ENCODE peak calls at places on chromosomes 13 and 19, in eight cellular contexts. C, W, B, M, R, H, U and F are unnamed samples.

GRCh38 chr13:100154835-100155463 is 66.1 kb downstream of the PCCA start:
- DNase-seq in C (no peak), W (no peak), B (no peak), M (no peak), R (no peak), H (no peak), U (no peak), F (no peak)

GRCh38 chr13:78712866-78713265 is 53.9 kb upstream of the OBI1 start:
- DNase-seq in C (no peak), W (no peak), B (no peak), M (no peak), R (no peak), H (no peak), U (no peak), F (no peak)

GRCh38 chr13:105177265-105177900 is 1358.1 kb downstream of the EFNB2 start:
- DNase-seq in C (no peak), W (no peak), B (no peak), M (no peak), R (no peak), H (no peak), U (no peak), F (no peak)

GRCh38 chr13:48909088-48909389 is 66.7 kb upstream of the FNDC3A start:
- DNase-seq in C (no peak), W (no peak), B (no peak), M (no peak), R (peak), H (no peak), U (no peak), F (no peak)

GRCh38 chr13:51003642-51004041 is 94.1 kb downstream of the RNASEH2B start:
- DNase-seq in C (no peak), W (no peak), B (no peak), M (no peak), R (no peak), H (no peak), U (peak), F (no peak)

GRCh38 chr19:18948075-18948975 is 7.3 kb upstream of the HOMER3 start:
- DNase-seq in C (no peak), W (no peak), B (no peak), M (no peak), R (no peak), H (no peak), U (no peak), F (no peak)

GRCh38 chr13:42660367-42660965 is 86.5 kb downstream of the TNFSF11 start:
- DNase-seq in C (no peak), W (no peak), B (peak), M (no peak), R (no peak), H (no peak), U (no peak), F (no peak)

GRCh38 chr19:3505598-3506383 is at the start of gene FZR1:
- DNase-seq in C (peak), W (peak), B (peak), M (peak), R (peak), H (peak), U (peak), F (peak)

GRCh38 chr13:93174260-93174659 is 52.3 kb upstream of the GPC6 start:
- DNase-seq in C (no peak), W (no peak), B (no peak), M (no peak), R (no peak), H (no peak), U (no peak), F (no peak)

GRCh38 chr19:40305403-40305802 is 20.3 kb upstream of the AKT2 start:
- DNase-seq in C (peak), W (peak), B (peak), M (no peak), R (peak), H (peak), U (no peak), F (peak)

GRCh38 chr13:46667687-46668281 is 114.8 kb downstream of the LRCH1 start:
- DNase-seq in C (no peak), W (no peak), B (no peak), M (no peak), R (no peak), H (no peak), U (no peak), F (peak)

GRCh38 chr13:33859691-33860303 is 41.8 kb downstream of the RFC3 start:
- DNase-seq in C (no peak), W (no peak), B (no peak), M (no peak), R (no peak), H (no peak), U (no peak), F (peak)

GRCh38 chr19:5838437-5839311 is 828 bp downstream of the FUT6 start:
- DNase-seq in C (no peak), W (no peak), B (no peak), M (no peak), R (no peak), H (no peak), U (no peak), F (no peak)

GRCh38 chr19:19615086-19615485 is 3.4 kb downstream of the PBX4 start:
- DNase-seq in C (no peak), W (no peak), B (peak), M (no peak), R (no peak), H (no peak), U (no peak), F (no peak)

GRCh38 chr13:104310861-104311260 is 1244.6 kb upstream of the SLC10A2 start:
- DNase-seq in C (no peak), W (no peak), B (no peak), M (no peak), R (no peak), H (no peak), U (no peak), F (no peak)

GRCh38 chr13:45393941-45394570 is 24.1 kb downstream of the SLC25A30 start:
- DNase-seq in C (peak), W (peak), B (peak), M (no peak), R (no peak), H (no peak), U (no peak), F (peak)

GRCh38 chr13:99066219-99066618 is 88.4 kb upstream of the DOCK9 start:
- DNase-seq in C (no peak), W (no peak), B (no peak), M (no peak), R (no peak), H (no peak), U (no peak), F (no peak)

GRCh38 chr13:46321494-46322225 is 65.4 kb downstream of the RUBCNL start:
- DNase-seq in C (peak), W (no peak), B (peak), M (peak), R (peak), H (peak), U (no peak), F (peak)

GRCh38 chr19:48543121-48543710 is 8.8 kb upstream of the SULT2B1 start:
- DNase-seq in C (no peak), W (no peak), B (peak), M (no peak), R (no peak), H (no peak), U (no peak), F (no peak)

GRCh38 chr19:30596813-30597399 is 224.7 kb downstream of the ZNF536 start:
- DNase-seq in C (no peak), W (no peak), B (no peak), M (peak), R (no peak), H (no peak), U (peak), F (no peak)

GRCh38 chr19:41089955-41090354 is 1.7 kb downstream of the CYP2A13 start:
- DNase-seq in C (no peak), W (no peak), B (no peak), M (peak), R (no peak), H (no peak), U (no peak), F (no peak)

GRCh38 chr13:73198888-73199497 is 140.2 kb downstream of the KLF5 start:
- DNase-seq in C (no peak), W (no peak), B (no peak), M (no peak), R (no peak), H (no peak), U (no peak), F (peak)

GRCh38 chr13:47049276-47049989 is 152.6 kb upstream of the HTR2A start:
- DNase-seq in C (no peak), W (no peak), B (peak), M (no peak), R (no peak), H (no peak), U (no peak), F (no peak)

GRCh38 chr13:48006396-48006795 is 5.3 kb upstream of the SUCLA2 start:
- DNase-seq in C (no peak), W (no peak), B (no peak), M (no peak), R (no peak), H (no peak), U (no peak), F (no peak)

GRCh38 chr19:461664-462551 is 1.1 kb upstream of the SHC2 start:
- DNase-seq in C (peak), W (peak), B (no peak), M (no peak), R (no peak), H (no peak), U (no peak), F (peak)

GRCh38 chr19:458091-459042 is 2.5 kb downstream of the SHC2 start:
- DNase-seq in C (no peak), W (no peak), B (no peak), M (no peak), R (peak), H (no peak), U (no peak), F (no peak)

GRCh38 chr19:460877-461609 is at the start of gene SHC2:
- DNase-seq in C (peak), W (peak), B (no peak), M (no peak), R (no peak), H (no peak), U (no peak), F (no peak)

GRCh38 chr19:457636-458035 is 3.2 kb downstream of the SHC2 start:
- DNase-seq in C (no peak), W (no peak), B (no peak), M (no peak), R (peak), H (no peak), U (no peak), F (no peak)

DNA sequence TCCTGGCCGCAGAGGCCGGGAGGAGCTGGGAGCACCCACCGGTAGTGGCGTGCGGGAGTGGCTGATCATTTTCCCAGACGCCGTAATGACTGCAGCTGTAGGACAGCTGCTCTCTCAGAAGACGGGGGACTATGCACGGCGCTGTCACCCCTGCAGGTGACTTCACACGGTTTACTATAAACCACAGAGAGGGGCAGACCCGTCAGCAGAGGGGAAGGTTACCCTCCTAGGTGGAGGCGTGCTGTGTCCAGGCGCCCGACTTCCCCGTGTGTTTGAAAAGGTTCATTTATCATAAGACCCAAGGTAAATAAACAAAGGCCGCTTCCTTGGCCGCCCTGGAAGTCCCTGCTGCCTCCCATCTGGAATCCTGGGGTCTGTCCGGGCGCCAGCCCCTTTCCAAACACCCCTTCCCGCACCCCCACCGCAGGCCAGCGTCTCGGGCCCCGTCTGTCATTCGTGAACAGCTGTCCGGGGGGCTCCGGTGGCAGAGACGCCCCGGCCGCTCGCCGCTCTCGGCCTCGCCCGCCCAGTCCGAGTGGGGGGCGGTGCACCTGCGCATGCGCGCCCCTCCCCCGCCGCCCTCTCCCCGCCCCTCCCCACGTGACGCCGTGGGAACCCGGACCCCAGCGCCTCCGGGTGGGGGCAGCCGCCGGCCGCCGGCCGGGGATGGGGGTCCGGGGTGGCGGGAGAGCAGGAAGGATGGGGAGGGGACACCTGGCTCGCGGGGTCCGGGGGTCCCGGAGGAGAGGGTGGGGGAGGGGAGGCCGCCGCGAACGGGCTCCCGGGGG is 915 bp downstream of the SHC2 start:
- DNase-seq in C (peak), W (peak), B (peak), M (no peak), R (peak), H (no peak), U (no peak), F (peak)
- TF ChIP-seq POLR2A in C (no peak), W (peak), B (no peak), M (no peak), R (peak), H (no peak), U (peak), F (no peak)

DNA sequence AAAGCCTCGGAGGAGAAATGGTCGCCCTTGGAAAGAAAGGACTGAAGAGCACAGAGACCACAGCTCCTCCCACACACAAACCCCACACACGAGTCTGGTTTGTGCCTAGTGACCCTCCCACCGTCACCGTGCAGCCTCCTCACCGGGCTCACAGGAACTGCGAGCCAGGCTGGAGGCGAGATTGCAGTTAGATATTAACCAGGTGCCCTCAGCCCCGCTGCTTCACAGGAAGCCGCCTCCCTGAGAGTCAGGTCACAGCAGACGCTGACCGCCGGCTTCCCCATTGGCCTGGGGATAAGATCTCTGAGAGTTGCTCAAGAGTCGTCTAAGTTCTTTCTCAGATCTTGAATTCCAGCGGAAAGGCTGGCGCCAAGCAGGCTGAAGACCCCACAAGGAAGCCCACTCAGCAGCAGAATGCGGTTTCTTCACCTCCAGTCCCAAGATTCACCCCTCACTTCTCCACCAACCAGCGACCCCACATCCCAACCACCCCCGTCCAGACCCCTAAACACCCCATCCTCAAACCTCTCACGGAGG is 844 bp downstream of the ZNF44 start:
- DNase-seq in C (peak), W (peak), B (peak), M (peak), R (peak), H (peak), U (no peak), F (peak)
- TF ChIP-seq POLR2A in C (no peak), W (peak), B (no peak), M (peak), R (no peak), H (peak), U (no peak), F (no peak)

DNA sequence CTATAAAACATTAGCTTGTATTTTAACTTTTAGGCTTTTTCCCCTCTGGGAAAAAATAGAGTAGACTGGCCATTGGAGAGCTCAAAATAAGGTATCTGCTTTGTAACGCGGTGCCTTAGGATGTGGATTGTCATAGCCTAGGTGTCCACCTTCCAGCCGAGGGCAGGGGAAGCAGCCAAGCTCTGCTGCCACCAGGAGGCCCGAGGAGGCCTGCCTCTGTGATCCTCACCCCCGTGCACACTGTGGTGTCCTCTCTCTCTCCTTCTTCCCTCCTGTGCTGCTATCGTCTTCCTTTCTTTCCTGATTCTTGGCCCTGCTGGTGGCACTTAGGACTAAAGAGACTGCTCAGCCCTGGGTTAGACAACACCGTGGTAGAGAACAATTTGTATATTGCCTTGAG is 11.3 kb downstream of the HNRNPM start:
- DNase-seq in C (no peak), W (no peak), B (no peak), M (no peak), R (no peak), H (no peak), U (no peak), F (no peak)
- TF ChIP-seq POLR2A in C (no peak), W (no peak), B (no peak), M (no peak), R (no peak), H (no peak), U (no peak), F (no peak)

GRCh38 chr19:45163156-45163555 is 2.4 kb upstream of the NKPD1 start:
- DNase-seq in C (no peak), W (no peak), B (no peak), M (no peak), R (no peak), H (no peak), U (no peak), F (no peak)

GRCh38 chr19:45163751-45164150 is 3.0 kb upstream of the NKPD1 start:
- DNase-seq in C (no peak), W (no peak), B (no peak), M (no peak), R (no peak), H (no peak), U (no peak), F (no peak)

GRCh38 chr19:45166723-45167252 is 6.0 kb upstream of the NKPD1 start:
- DNase-seq in C (no peak), W (no peak), B (no peak), M (no peak), R (peak), H (no peak), U (no peak), F (no peak)

GRCh38 chr19:45162464-45163143 is 1.8 kb upstream of the NKPD1 start:
- DNase-seq in C (no peak), W (no peak), B (no peak), M (no peak), R (no peak), H (no peak), U (no peak), F (no peak)

GRCh38 chr19:45164577-45165335 is 4.0 kb upstream of the NKPD1 start:
- DNase-seq in C (peak), W (peak), B (peak), M (peak), R (peak), H (peak), U (no peak), F (peak)
- TF ChIP-seq POLR2A in C (no peak), W (no peak), B (no peak), M (no peak), R (no peak), H (no peak), U (no peak), F (peak)

GRCh38 chr13:113209880-113210421 is 538 bp downstream of the CUL4A start:
- DNase-seq in C (no peak), W (peak), B (peak), M (no peak), R (peak), H (peak), U (peak), F (peak)

GRCh38 chr13:113210834-113211233 is 1.4 kb downstream of the CUL4A start:
- DNase-seq in C (no peak), W (no peak), B (no peak), M (no peak), R (no peak), H (no peak), U (no peak), F (peak)

GRCh38 chr13:113207890-113208423 is 512 bp downstream of the PCID2 start:
- DNase-seq in C (no peak), W (no peak), B (peak), M (no peak), R (no peak), H (no peak), U (no peak), F (peak)

GRCh38 chr13:113209336-113209879 is at the start of gene CUL4A:
- DNase-seq in C (peak), W (peak), B (peak), M (no peak), R (peak), H (peak), U (no peak), F (peak)

GRCh38 chr13:113208424-113209335 is at the start of gene PCID2:
- DNase-seq in C (peak), W (peak), B (peak), M (peak), R (peak), H (peak), U (peak), F (peak)
- TF ChIP-seq POLR2A in C (peak), W (peak), B (no peak), M (peak), R (peak), H (peak), U (peak), F (peak)